ENCODE peak calls at places on chromosomes 4 and X, in seven cellular contexts. A is tibial artery, Q is ovary, U is aorta, K is upper lobe of right lung, F is suprapubic skin, X is brain microvascular endothelial cell. S is an unnamed sample.

GRCh38 chr4:45648846-45649245 is 475.0 kb downstream of the GABRG1 start:
- DNase-seq in A (no peak), Q (no peak), U (no peak), K (no peak), F (no peak), X (no peak), S (no peak)

GRCh38 chr4:119729815-119730643 is 101.4 kb upstream of the PDE5A start:
- DNase-seq in A (peak), Q (no peak), U (peak), K (no peak), F (no peak), X (peak), S (no peak)

GRCh38 chr4:70183940-70184246 is 11.6 kb upstream of the ODAM start:
- DNase-seq in A (no peak), Q (no peak), U (no peak), K (no peak), F (no peak), X (no peak), S (no peak)

GRCh38 chrX:13495232-13495631 is 74.2 kb upstream of the EGFL6 start:
- DNase-seq in A (no peak), Q (no peak), U (no peak), K (no peak), F (no peak), X (no peak), S (no peak)

GRCh38 chrX:118188977-118189376 is 72.4 kb upstream of the KLHL13 start:
- DNase-seq in A (no peak), Q (no peak), U (no peak), K (no peak), F (no peak), X (no peak), S (no peak)

GRCh38 chr4:9867746-9868425 is 86.5 kb downstream of the DRD5 start:
- DNase-seq in A (no peak), Q (no peak), U (no peak), K (no peak), F (no peak), X (no peak), S (no peak)

GRCh38 chrX:10847333-10847732 is 226.9 kb upstream of the MID1 start:
- DNase-seq in A (no peak), Q (no peak), U (no peak), K (no peak), F (no peak), X (no peak), S (no peak)

GRCh38 chr4:121330180-121330665 is 50.6 kb downstream of the QRFPR start:
- DNase-seq in A (no peak), Q (no peak), U (no peak), K (no peak), F (no peak), X (no peak), S (no peak)

GRCh38 chr4:132540797-132541196 is 608.3 kb upstream of the PCDH10 start:
- DNase-seq in A (no peak), Q (no peak), U (no peak), K (no peak), F (no peak), X (no peak), S (no peak)

GRCh38 chr4:154614306-154614705 is 1.9 kb upstream of the FGG start:
- DNase-seq in A (no peak), Q (no peak), U (no peak), K (no peak), F (no peak), X (no peak), S (no peak)

GRCh38 chr4:61296115-61296514 is 96.0 kb downstream of the ADGRL3 start:
- DNase-seq in A (no peak), Q (no peak), U (no peak), K (no peak), F (no peak), X (no peak), S (no peak)

GRCh38 chr4:16758206-16758605 is 140.2 kb downstream of the LDB2 start:
- DNase-seq in A (no peak), Q (no peak), U (no peak), K (no peak), F (no peak), X (no peak), S (no peak)

DNA sequence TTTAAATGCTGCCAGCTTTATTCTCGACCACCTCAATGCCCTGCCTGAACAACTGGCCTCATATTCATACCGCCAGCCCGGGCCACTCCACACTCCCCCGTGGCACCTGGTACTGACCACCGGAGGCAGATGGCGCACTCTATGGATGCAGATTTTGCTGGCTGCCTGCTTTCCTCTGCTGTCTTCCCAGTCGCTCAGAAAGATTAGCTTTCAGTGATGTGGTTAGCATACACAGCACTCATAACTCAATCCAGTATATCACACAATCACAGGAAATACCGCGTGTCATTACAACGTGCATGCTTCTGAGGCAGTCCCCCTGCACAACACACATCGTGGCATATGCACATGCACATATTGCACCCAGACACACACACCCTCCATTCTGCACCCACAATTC is 147.2 kb upstream of the BCOR start:
- DNase-seq in A (no peak), Q (no peak), U (no peak), K (no peak), F (no peak), X (peak), S (no peak)
- H3K4me3 ChIP-seq in A (peak), Q (no peak), U (no peak), K (no peak), F (no peak), X (no peak), S (no peak)

GRCh38 chr4:173522874-173523395 is 7.1 kb downstream of the HAND2 start:
- DNase-seq in A (no peak), Q (no peak), U (no peak), K (no peak), F (no peak), X (no peak), S (no peak)
- H3K4me3 ChIP-seq in A (peak), Q (peak), U (no peak), K (no peak), F (peak), X (peak), S (no peak)

GRCh38 chrX:153642313-153642654 is 4.7 kb upstream of the DUSP9 start:
- DNase-seq in A (no peak), Q (no peak), U (no peak), K (peak), F (no peak), X (no peak), S (no peak)
- H3K4me3 ChIP-seq in A (peak), Q (no peak), U (no peak), K (peak), F (peak), X (no peak), S (no peak)

GRCh38 chrX:101080326-101080725 is 1.6 kb downstream of the TMEM35A start:
- DNase-seq in A (no peak), Q (no peak), U (no peak), K (no peak), F (no peak), X (no peak), S (no peak)

GRCh38 chrX:101078716-101079115 is at the start of gene TMEM35A:
- DNase-seq in A (no peak), Q (no peak), U (no peak), K (no peak), F (no peak), X (peak), S (no peak)

GRCh38 chrX:101081257-101081656 is 2.6 kb downstream of the TMEM35A start:
- DNase-seq in A (no peak), Q (no peak), U (no peak), K (no peak), F (no peak), X (no peak), S (no peak)

GRCh38 chrX:101079223-101079622 is 544 bp downstream of the TMEM35A start:
- DNase-seq in A (no peak), Q (no peak), U (no peak), K (no peak), F (no peak), X (no peak), S (no peak)

DNA sequence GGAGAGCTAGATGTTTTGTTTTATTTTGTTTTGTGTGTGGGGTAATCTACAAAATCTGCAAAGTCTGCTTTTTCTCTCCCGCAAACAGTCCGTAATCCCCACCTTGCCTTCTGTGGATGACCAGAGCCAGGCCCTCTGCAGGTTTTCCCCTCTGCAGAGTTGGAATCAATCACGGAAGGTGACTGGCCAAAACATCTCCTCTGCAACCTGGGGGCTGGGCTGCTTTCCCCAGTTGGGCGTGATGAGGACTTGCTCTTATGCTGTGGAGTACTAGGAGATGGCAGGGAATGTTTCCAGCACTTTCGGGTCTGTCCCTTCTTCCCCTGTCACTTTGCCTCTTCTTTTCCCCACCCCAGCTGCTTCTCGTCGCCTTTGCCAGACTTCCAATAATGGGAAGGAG is 1.1 kb downstream of the TMEM35A start:
- DNase-seq in A (no peak), Q (no peak), U (no peak), K (no peak), F (no peak), X (no peak), S (no peak)
- H3K4me3 ChIP-seq in A (peak), Q (peak), U (peak), K (peak), F (no peak), X (peak), S (no peak)

GRCh38 chrX:40928076-40928475 is 157.2 kb upstream of the USP9X start:
- DNase-seq in A (no peak), Q (no peak), U (no peak), K (no peak), F (no peak), X (no peak), S (no peak)

GRCh38 chrX:40938418-40938817 is 146.8 kb upstream of the USP9X start:
- DNase-seq in A (no peak), Q (no peak), U (no peak), K (no peak), F (no peak), X (peak), S (no peak)

GRCh38 chrX:40931921-40932320 is 153.3 kb upstream of the USP9X start:
- DNase-seq in A (peak), Q (no peak), U (no peak), K (no peak), F (no peak), X (no peak), S (no peak)

GRCh38 chrX:40936827-40937226 is 148.4 kb upstream of the USP9X start:
- DNase-seq in A (no peak), Q (no peak), U (no peak), K (no peak), F (no peak), X (no peak), S (no peak)

GRCh38 chrX:40933132-40934078 is 151.8 kb upstream of the USP9X start:
- DNase-seq in A (no peak), Q (no peak), U (no peak), K (no peak), F (no peak), X (peak), S (no peak)
- H3K4me3 ChIP-seq in A (peak), Q (peak), U (peak), K (peak), F (peak), X (peak), S (no peak)

GRCh38 chr4:22780797-22781196 is 88.1 kb downstream of the GBA3 start:
- DNase-seq in A (no peak), Q (no peak), U (no peak), K (no peak), F (no peak), X (no peak), S (no peak)

DNA sequence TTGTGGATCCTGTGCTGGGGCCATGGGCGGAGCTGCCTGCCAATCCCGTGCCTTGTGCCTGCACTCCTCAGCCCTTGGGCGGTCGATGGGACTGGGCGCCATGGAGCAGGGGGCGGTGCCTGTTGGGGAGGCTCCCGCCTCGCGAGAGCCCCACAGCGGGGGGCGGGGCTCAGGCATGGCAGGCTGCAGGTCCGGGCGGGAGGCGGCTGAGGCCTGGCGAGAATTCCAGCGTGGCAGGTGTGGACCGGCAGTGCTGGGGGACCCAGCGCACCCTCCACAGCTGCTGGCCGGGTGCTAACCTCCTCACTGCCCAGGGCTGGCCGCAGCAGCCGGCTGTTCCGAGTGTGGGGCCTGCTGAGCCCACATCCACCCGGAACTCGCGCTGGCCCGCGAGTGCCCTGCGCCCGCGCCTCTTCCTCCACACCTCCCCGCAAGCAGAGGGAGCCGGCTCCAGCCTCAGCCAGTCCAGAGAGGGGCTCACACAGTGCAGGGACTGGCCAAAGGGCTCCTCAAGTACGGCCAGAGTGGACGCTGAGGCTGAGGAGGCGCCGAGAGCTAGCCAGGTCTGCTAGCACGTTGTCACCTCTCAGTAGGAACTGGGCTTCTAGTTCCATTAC is 85.9 kb downstream of the GBA3 start:
- DNase-seq in A (no peak), Q (no peak), U (no peak), K (no peak), F (no peak), X (no peak), S (no peak)
- H3K4me3 ChIP-seq in A (no peak), Q (no peak), U (no peak), K (no peak), F (no peak), X (no peak), S (no peak)

DNA sequence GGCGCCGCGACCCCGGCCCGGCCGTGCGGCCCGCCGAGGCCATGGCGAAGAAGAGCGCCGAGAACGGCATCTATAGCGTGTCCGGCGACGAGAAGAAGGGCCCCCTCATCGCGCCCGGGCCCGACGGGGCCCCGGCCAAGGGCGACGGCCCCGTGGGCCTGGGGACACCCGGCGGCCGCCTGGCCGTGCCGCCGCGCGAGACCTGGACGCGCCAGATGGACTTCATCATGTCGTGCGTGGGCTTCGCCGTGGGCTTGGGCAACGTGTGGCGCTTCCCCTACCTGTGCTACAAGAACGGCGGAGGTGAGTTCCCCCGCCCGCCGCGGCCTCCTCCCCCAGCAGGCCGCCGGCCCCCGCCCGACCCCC is 791 bp downstream of the SLC6A8 start:
- DNase-seq in A (no peak), Q (peak), U (no peak), K (no peak), F (no peak), X (no peak), S (no peak)
- H3K4me3 ChIP-seq in A (peak), Q (peak), U (peak), K (peak), F (peak), X (peak), S (no peak)

GRCh38 chrX:2188316-2188715 is 312.5 kb downstream of the DHRSX start:
- DNase-seq in A (peak), Q (no peak), U (no peak), K (no peak), F (no peak), X (peak), S (no peak)

GRCh38 chrX:2185341-2186082 is 315.3 kb downstream of the DHRSX start:
- DNase-seq in A (peak), Q (no peak), U (no peak), K (no peak), F (no peak), X (no peak), S (no peak)

GRCh38 chrX:2187352-2188115 is 313.2 kb downstream of the DHRSX start:
- DNase-seq in A (peak), Q (no peak), U (no peak), K (no peak), F (no peak), X (no peak), S (no peak)

GRCh38 chrX:2184089-2184488 is 316.7 kb downstream of the DHRSX start:
- DNase-seq in A (no peak), Q (no peak), U (no peak), K (no peak), F (no peak), X (no peak), S (no peak)

GRCh38 chrX:2183193-2183725 is 317.5 kb downstream of the DHRSX start:
- DNase-seq in A (peak), Q (no peak), U (no peak), K (peak), F (no peak), X (peak), S (no peak)
- H3K4me3 ChIP-seq in A (no peak), Q (no peak), U (no peak), K (no peak), F (no peak), X (no peak), S (no peak)